ENCODE peak calls at places on chromosomes 2 and 18, in nine cellular contexts. Y is Ammon's horn; D is aorta; V is foreskin melanocyte; F is GM03348; W is activated CD8-positive, alpha-beta memory T cell treated with anti-CD3 and anti-CD28 coated beads for 48 hours; A is KBM-7; M is DMS153; E is left ventricle myocardium inferior. X is an unnamed sample.

GRCh38 chr2:2572393-2573204 is 241.5 kb upstream of the MYT1L start:
- DNase-seq in Y (no peak), D (peak), V (no peak), F (no peak), W (no peak), A (no peak), M (no peak), E (no peak), X (no peak)

GRCh38 chr18:64403784-64404498 is 255.1 kb upstream of the LINC00305 start:
- DNase-seq in Y (no peak), D (no peak), V (no peak), F (no peak), W (no peak), A (no peak), M (no peak), E (no peak), X (no peak)

GRCh38 chr2:61736982-61737381 is 116.9 kb downstream of the FAM161A start:
- DNase-seq in Y (no peak), D (no peak), V (no peak), F (no peak), W (no peak), A (no peak), M (no peak), E (no peak), X (no peak)

GRCh38 chr2:131039908-131040660 is 53.2 kb downstream of the FAM168B start:
- DNase-seq in Y (no peak), D (no peak), V (no peak), F (no peak), W (no peak), A (no peak), M (no peak), E (no peak), X (peak)

GRCh38 chr2:67289921-67290371 is 107.2 kb upstream of the ETAA1 start:
- DNase-seq in Y (no peak), D (no peak), V (no peak), F (peak), W (no peak), A (no peak), M (no peak), E (no peak), X (no peak)

GRCh38 chr2:32680937-32681336 is 53.1 kb downstream of the TTC27 start:
- DNase-seq in Y (no peak), D (no peak), V (no peak), F (peak), W (no peak), A (no peak), M (no peak), E (no peak), X (no peak)

GRCh38 chr2:45132551-45132950 is 123.3 kb upstream of the SIX2 start:
- DNase-seq in Y (no peak), D (no peak), V (no peak), F (no peak), W (no peak), A (no peak), M (no peak), E (no peak), X (no peak)

GRCh38 chr2:168685619-168686453 is 116.6 kb upstream of the NOSTRIN start:
- DNase-seq in Y (no peak), D (no peak), V (no peak), F (no peak), W (no peak), A (peak), M (no peak), E (no peak), X (no peak)

X was measured in upper lobe of right lung.